ENCODE peak calls at places on chromosomes 16 and 17, in six cellular contexts. R is mesendoderm, V is dorsolateral prefrontal cortex, G is heart left ventricle, S is endodermal cell, A is psoas muscle. N is an unnamed sample. For H3K27me3, the result is how much of the 10 kb centered on the place peaks cover.

GRCh38 chr16:87581867-87582220 is 20.5 kb upstream of the JPH3 start:
- DNase-seq in V (no peak), R (no peak), S (no peak), A (peak), G (peak), N (peak)

GRCh38 chr16:88649924-88650748 is 717 bp downstream of the CYBA start:
- DNase-seq in A (no peak), R (peak), S (peak), G (peak), V (no peak), N (no peak)

GRCh38 chr16:85253127-85253941 is 141.1 kb upstream of the CIBAR2 start:
- DNase-seq in V (peak), A (peak), S (peak), R (peak), G (peak), N (peak)

GRCh38 chr17:19003543-19003965 is 1.0 kb downstream of the FAM83G start:
- DNase-seq in S (no peak), A (no peak), V (no peak), R (no peak), G (no peak), N (no peak)

GRCh38 chr17:67865438-67865837 is 40.1 kb downstream of the BPTF start:
- DNase-seq in R (no peak), S (no peak), G (no peak), V (no peak), A (no peak), N (no peak)

GRCh38 chr17:9537177-9537776 is 38.3 kb downstream of the STX8 start:
- DNase-seq in S (peak), R (peak), A (no peak), V (no peak), G (no peak), N (no peak)

GRCh38 chr16:50547340-50547865 is 793 bp upstream of the NKD1 start:
- DNase-seq in R (peak), V (peak), G (peak), A (peak), S (peak), N (no peak)

GRCh38 chr16:17275076-17275732 is 195.6 kb downstream of the XYLT1 start:
- DNase-seq in G (no peak), R (no peak), S (no peak), V (no peak), A (no peak), N (no peak)

GRCh38 chr16:85072947-85073346 is 39.3 kb downstream of the CIBAR2 start:
- DNase-seq in G (no peak), S (no peak), R (no peak), V (no peak), A (peak), N (peak)

GRCh38 chr17:16943032-16943352 is 28.9 kb downstream of the TNFRSF13B start:
- DNase-seq in R (no peak), V (no peak), A (no peak), G (no peak), S (peak), N (no peak)

GRCh38 chr17:65530158-65530984 is 31.1 kb downstream of the AXIN2 start:
- DNase-seq in R (no peak), A (no peak), G (no peak), S (peak), V (no peak), N (no peak)

GRCh38 chr16:22969567-22969966 is 155.6 kb downstream of the HS3ST2 start:
- DNase-seq in S (no peak), A (no peak), R (no peak), V (no peak), G (no peak), N (no peak)

GRCh38 chr17:82317394-82318168 is at the start of gene CD7:
- DNase-seq in A (no peak), G (no peak), R (no peak), V (no peak), S (no peak), N (no peak)

GRCh38 chr16:28298511-28298878 is 6.2 kb downstream of the SBK1 start:
- DNase-seq in A (no peak), R (peak), G (no peak), V (no peak), S (peak), N (peak)

GRCh38 chr17:48546924-48547838 is 2.3 kb upstream of the HOXB2 start:
- DNase-seq in R (no peak), G (no peak), A (no peak), S (no peak), V (no peak), N (no peak)
- H3K27ac ChIP-seq in R (peak), G (peak), A (peak), S (peak), V (no peak), N (peak)

GRCh38 chr17:49875690-49876089 is 27.8 kb upstream of the TAC4 start:
- DNase-seq in G (no peak), S (peak), V (no peak), A (no peak), R (peak), N (no peak)

GRCh38 chr17:49874911-49875310 is 27.0 kb upstream of the TAC4 start:
- DNase-seq in G (no peak), S (no peak), V (no peak), A (no peak), R (no peak), N (no peak)

GRCh38 chr17:49873466-49873865 is 25.6 kb upstream of the TAC4 start:
- DNase-seq in V (no peak), G (no peak), S (no peak), A (no peak), R (no peak), N (peak)

GRCh38 chr17:49872776-49873377 is 25.0 kb upstream of the TAC4 start:
- DNase-seq in R (no peak), S (no peak), A (no peak), V (no peak), G (no peak), N (no peak)

DNA sequence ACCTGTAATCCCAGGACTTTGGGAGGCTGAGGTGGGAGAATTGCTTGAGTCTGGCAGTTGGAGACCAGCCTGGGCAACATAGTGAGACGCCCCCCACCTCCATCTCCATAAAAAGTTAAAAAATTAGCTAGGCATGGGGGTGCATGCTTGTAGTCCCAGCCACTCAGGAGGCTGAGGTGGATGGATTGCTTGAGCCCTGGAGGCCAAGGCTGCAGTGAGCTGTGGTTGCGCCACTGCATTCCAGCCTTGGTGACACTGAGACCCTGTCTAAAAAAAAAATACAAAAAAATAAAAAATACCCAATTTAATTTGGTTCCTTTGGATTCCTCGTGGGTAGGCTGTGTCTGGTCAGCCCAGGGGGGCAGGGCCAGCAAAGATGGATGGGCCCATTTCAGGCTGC is 26.1 kb upstream of the TAC4 start:
- DNase-seq in A (no peak), G (no peak), S (no peak), R (no peak), V (no peak), N (no peak)
- H3K27me3 ChIP-seq in A (under half), G (under half), S (under half), R (under half), V (under half), N (under half)

GRCh38 chr17:29559640-29560039 is 7.2 kb downstream of the ABHD15 start:
- DNase-seq in V (no peak), R (no peak), A (no peak), G (no peak), S (peak), N (peak)

GRCh38 chr17:29557717-29558116 is 9.1 kb downstream of the ABHD15 start:
- DNase-seq in V (no peak), A (no peak), S (no peak), G (no peak), R (no peak), N (no peak)

GRCh38 chr17:29562615-29563014 is 4.2 kb downstream of the ABHD15 start:
- DNase-seq in S (peak), A (peak), R (no peak), V (no peak), G (no peak), N (peak)

GRCh38 chr17:29561541-29562517 is 5.0 kb downstream of the ABHD15 start:
- DNase-seq in R (no peak), A (peak), S (peak), V (no peak), G (peak), N (peak)

DNA sequence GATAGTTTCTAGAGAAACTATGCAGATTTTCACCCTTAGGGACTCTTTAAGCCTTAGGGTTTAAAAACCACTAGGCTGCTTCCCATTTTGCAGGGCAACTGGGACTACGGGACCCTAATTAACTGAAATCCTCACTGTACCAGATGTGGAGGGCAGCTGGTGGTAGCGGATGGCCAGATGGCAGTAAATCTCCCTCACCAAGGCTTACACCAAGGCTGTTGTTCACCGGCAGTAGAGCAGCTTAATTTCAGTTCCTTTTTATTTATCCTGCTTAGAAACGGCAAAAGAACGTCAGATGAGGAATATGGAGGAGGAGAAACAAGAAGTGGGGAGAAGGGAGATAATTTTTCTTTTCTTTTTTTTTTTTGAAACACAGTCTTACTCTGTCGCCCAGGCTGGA is 6.5 kb downstream of the ABHD15 start:
- DNase-seq in S (peak), V (no peak), R (no peak), A (no peak), G (no peak), N (peak)
- H3K27ac ChIP-seq in S (no peak), V (no peak), R (no peak), A (no peak), G (no peak), N (no peak)

GRCh38 chr17:44965491-44966234 is 2.4 kb downstream of the C1QL1 start:
- DNase-seq in V (no peak), A (no peak), S (no peak), R (no peak), G (no peak), N (no peak)
- H3K27me3 ChIP-seq in V (half or more), A (under half), S (half or more), R (under half), G (under half), N (under half)

DNA sequence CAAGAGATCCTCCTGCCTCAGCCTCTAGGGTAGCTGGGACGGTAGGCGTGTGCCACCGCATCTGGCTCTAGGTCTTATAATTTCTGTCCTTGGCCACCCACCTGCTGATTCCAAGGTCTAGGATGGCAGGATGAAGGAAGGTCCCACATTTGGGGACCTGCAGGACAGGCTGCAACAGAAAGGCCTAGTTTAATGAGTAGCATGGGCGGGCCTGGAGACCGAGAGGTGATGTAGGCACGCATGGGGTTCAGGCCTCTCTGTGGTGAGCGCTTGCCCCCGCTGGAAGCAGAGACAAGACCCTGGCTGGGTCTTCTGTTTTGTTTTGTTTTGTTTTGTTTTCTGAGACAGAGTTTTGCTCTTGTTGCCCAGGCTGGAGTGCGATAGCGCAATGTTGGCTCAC is 33.7 kb downstream of the TMEM235 start:
- DNase-seq in A (no peak), V (no peak), G (no peak), S (no peak), R (no peak), N (no peak)
- H3K27ac ChIP-seq in A (peak), V (no peak), G (no peak), S (no peak), R (no peak), N (no peak)

DNA sequence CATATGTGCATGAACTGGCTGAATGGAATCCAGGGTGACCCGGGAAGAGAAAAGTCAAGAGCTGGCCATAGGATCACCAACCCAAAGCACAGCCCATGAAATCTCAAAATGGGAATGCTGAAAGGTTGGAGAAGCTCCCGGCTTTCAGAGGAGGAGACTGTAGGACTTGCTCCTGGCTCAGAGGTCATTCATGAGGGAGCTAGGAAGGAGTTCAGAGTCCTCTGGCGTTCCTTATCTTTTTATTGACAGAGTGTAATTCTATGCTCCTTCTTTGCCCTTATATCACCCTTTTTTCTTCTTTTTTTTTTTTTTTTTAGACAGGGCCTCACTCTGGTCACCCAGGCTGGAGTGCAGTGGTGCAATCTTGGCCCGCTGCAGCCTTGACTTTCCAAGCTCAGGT is 27.2 kb upstream of the CNOT1 start:
- DNase-seq in V (no peak), R (no peak), A (no peak), S (no peak), G (no peak), N (no peak)
- H3K27me3 ChIP-seq in V (under half), R (under half), A (under half), S (under half), G (under half), N (under half)

GRCh38 chr17:80512233-80512632 is 32.4 kb upstream of the RPTOR start:
- DNase-seq in R (no peak), G (no peak), S (no peak), A (no peak), V (no peak), N (no peak)
- H3K27ac ChIP-seq in R (no peak), G (no peak), S (no peak), A (no peak), V (no peak), N (no peak)

GRCh38 chr17:73782641-73783381 is 138.6 kb upstream of the SDK2 start:
- DNase-seq in A (no peak), G (no peak), R (peak), V (no peak), S (peak), N (no peak)
- H3K27me3 ChIP-seq in A (under half), G (under half), R (under half), V (under half), S (under half), N (under half)

GRCh38 chr17:28404461-28404811 is 1.6 kb downstream of the SLC46A1 start:
- DNase-seq in R (no peak), G (no peak), S (no peak), V (no peak), A (no peak), N (no peak)
- H3K27ac ChIP-seq in R (no peak), G (no peak), S (no peak), V (peak), A (no peak), N (no peak)

GRCh38 chr17:39595928-39596327 is 11.8 kb downstream of the NEUROD2 start:
- DNase-seq in R (no peak), V (no peak), S (peak), A (no peak), G (no peak), N (no peak)
- H3K27me3 ChIP-seq in R (half or more), V (half or more), S (half or more), A (under half), G (half or more), N (under half)

N was measured in lung.